ENCODE peak calls at places on chromosomes 5 and 9, in four cellular contexts. E, W, U and H are unnamed samples.

GRCh38 chr9:133640580-133641395 is 4.6 kb downstream of the DBH start:
- DNase-seq in E (no peak), W (no peak), U (no peak), H (no peak)

GRCh38 chr9:84761137-84761808 is 91.7 kb downstream of the NTRK2 start:
- DNase-seq in E (no peak), W (no peak), U (no peak), H (no peak)

GRCh38 chr9:112861638-112862555 is 28.8 kb downstream of the SLC46A2 start:
- DNase-seq in E (no peak), W (no peak), U (no peak), H (no peak)

GRCh38 chr9:124768275-124768674 is 2.8 kb downstream of the NR6A1 start:
- DNase-seq in E (no peak), W (no peak), U (no peak), H (no peak)

GRCh38 chr9:127330501-127330900 is 65.9 kb downstream of the GARNL3 start:
- DNase-seq in E (no peak), W (no peak), U (no peak), H (no peak)

GRCh38 chr5:82862247-82862646 is 214.9 kb downstream of the TMEM167A start:
- DNase-seq in E (no peak), W (no peak), U (no peak), H (no peak)

GRCh38 chr5:141914154-141914743 is 9.4 kb upstream of the DELE1 start:
- DNase-seq in E (no peak), W (peak; percentile 70), U (no peak), H (no peak)

GRCh38 chr5:1791176-1791575 is 8.5 kb downstream of the MRPL36 start:
- DNase-seq in E (no peak), W (no peak), U (no peak), H (no peak)

GRCh38 chr5:151799407-151799806 is 27.7 kb downstream of the G3BP1 start:
- DNase-seq in E (no peak), W (no peak), U (no peak), H (no peak)

GRCh38 chr9:130288393-130288792 is 22.8 kb downstream of the HMCN2 start:
- DNase-seq in E (no peak), W (no peak), U (no peak), H (no peak)

GRCh38 chr5:139454568-139455290 is 7.8 kb downstream of the ECSCR start:
- DNase-seq in E (no peak), W (no peak), U (no peak), H (no peak)

GRCh38 chr5:139446956-139447779 is 7.8 kb upstream of the DNAJC18 start:
- DNase-seq in E (peak; percentile 87), W (no peak), U (no peak), H (no peak)

GRCh38 chr5:139451878-139452660 is 10.5 kb downstream of the ECSCR start:
- DNase-seq in E (no peak), W (no peak), U (no peak), H (no peak)

GRCh38 chr5:139453683-139454567 is 8.6 kb downstream of the ECSCR start:
- DNase-seq in E (no peak), W (no peak), U (no peak), H (no peak)

GRCh38 chr5:139451176-139451575 is 11.4 kb downstream of the ECSCR start:
- DNase-seq in E (no peak), W (no peak), U (no peak), H (no peak)
- TF ChIP-seq CHD4 in E (no peak), W (no peak), U (no peak), H (no peak)

DNA sequence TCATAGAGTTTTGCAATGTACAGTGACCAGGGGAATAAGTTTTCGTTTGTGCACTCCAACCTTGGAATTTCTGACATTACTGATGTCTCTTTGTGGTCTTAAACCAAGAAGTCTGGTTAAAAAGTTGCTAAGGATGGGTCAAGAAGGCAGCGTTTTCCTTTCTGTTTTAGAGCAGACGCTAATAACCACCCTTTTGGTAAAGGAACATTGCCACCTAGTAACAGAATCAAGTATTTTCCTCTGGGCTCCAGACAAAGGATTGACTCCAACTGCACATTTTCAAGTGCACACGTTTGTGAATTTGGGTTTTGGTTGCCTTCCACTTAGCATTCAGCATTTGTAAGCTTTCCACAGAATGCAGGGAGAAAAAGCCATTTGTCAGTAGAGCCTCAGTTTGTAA is 22.2 kb upstream of the CEP78 start:
- DNase-seq in E (no peak), W (no peak), U (peak; percentile 5), H (no peak)
- TF ChIP-seq CHD4 in E (no peak), W (no peak), U (no peak), H (no peak)

DNA sequence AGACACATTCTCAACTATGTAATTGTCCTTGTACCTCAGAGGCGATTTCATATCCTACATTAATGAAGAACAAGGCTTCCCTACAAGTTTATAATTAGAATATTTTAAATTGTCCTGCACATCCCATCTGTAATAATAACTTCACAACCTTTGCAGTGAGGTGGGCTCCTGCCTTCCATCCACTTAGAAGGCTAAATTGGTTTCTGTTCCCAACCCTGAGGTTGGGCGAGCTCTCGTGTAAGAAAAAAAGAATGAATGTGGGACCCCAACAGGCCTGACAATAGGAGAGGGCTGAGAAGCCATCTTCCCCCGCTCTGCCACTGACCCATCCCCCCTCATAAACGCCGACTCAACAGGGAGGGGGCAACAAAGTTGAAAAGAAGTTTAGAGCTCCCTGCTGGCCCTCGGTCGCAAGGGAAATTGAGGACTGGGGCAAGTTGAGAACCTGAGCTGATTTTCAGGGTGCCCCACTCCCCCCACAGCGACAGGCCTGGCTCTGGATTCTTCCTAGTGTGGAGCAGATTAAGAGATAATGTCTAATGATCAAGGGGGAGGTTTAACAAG is 9.4 kb downstream of the BARHL1 start:
- DNase-seq in E (no peak), W (no peak), U (no peak), H (no peak)
- TF ChIP-seq CHD4 in E (no peak), W (no peak), U (no peak), H (no peak)

DNA sequence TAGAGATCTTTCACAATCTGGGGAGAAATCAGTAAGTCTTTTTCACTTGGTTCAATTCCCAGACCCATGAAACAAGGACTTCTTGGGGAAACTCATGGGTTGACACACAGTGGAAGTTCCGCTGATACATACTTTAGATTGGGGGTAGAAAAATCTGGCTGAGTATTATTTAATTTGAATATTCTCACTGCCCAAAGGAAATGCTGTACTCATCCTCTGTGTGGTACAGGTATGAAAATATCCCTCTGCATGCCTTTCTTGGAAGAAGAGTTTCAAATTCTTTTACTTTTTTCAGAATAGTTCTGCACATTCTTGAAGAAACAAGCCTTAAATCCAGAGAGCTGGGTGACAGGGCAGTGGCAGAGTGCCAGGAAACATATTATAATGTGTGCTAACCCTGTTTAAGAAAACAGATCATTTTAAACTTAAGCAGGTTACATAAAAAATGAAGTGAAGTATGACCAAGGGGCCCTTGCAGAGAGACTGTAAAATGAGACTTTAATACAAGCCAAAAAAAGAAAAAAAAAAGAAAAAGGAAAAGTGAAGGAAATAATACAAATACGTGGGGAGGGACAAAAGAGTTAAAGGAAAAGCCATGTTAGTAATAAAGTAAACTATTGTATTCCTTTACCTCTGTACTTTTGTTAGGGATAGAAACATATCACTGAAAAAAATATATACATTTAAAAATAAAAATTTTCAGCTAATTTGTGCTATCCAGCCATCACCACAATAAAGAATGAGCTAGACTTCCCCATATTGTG is 173.4 kb upstream of the NR3C1 start:
- DNase-seq in E (no peak), W (no peak), U (no peak), H (no peak)
- TF ChIP-seq CHD4 in E (no peak), W (no peak), U (no peak), H (no peak)

DNA sequence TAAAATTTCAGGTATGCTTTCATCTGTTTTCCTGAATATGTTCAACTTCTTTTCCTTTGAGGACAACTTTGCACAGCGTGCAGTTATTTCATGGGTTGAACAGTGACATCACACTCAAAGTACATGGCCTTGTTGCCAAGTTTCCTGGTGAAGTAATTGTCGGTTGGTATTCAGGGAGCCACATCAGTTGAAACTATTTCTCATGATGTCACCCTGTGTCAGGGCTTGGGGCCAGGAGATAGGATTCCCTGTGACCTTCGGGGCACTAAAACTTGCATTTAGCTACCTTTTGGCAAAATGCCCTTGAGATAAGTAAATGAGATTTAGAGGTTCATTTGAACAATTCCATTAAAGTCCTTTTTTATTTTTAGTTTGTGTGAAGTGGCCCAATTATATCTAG is 383.9 kb downstream of the SH3GL2 start:
- DNase-seq in E (no peak), W (no peak), U (no peak), H (no peak)
- TF ChIP-seq CHD4 in E (no peak), W (no peak), U (no peak), H (no peak)

GRCh38 chr5:176564002-176564401 is 14.9 kb downstream of the CDHR2 start:
- DNase-seq in E (no peak), W (no peak), U (no peak), H (no peak)
- TF ChIP-seq CHD4 in E (no peak), W (no peak), U (no peak), H (no peak)

GRCh38 chr9:26809795-26810194 is 82.8 kb downstream of the CAAP1 start:
- DNase-seq in E (no peak), W (no peak), U (no peak), H (no peak)
- TF ChIP-seq CHD4 in E (no peak), W (no peak), U (no peak), H (no peak)

DNA sequence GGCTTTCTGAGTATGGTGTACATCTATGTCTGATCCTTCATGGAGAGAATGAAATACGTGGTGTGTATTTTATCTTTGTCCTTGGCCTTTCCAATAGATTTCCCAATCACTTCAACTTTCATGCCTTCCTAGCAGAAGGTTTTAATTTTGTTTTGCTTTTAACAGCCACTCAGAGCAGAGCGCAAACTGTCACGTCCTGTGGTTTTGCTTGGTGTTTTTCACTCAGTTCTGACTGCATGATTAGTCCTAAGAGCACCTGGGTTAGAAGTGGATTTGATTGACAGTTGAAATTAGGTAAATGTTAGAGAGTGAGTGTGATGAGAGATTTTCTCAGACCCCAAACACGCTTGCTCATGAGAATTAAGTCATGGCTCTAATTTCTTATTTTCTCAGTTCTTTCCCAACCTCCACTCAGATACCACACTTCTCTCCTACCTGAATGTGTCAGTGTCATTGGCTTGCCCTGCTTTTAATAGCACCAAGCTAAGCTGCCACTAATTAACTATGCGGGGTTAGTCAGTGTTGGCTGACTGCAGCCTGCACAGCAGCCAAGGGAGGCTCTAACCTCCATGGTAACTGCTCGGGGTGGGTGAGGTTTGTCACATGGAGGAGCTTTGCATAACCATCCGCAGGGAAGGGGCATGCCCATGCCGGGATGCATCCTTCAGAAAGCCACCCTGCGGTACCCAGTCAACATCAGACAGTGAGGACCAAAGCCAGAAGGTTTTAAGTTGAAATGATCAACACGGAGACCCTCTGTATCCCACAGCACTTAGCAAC is 173.4 kb downstream of the NR3C1 start:
- DNase-seq in E (peak; percentile 99), W (no peak), U (peak; percentile 37), H (no peak)
- TF ChIP-seq CHD4 in E (no peak), W (no peak), U (no peak), H (no peak)